ENCODE peak calls at places on chromosomes 13 and 19, in nine cellular contexts. N is heart right ventricle; U is kidney epithelial cell; F is left ventricle myocardium inferior; B is Peyer's patch; D is CD4-positive, alpha-beta memory T cell; O is GM12878; Y is colonic mucosa; I is heart left ventricle. X is an unnamed sample.
A peak's percentile ranks its signal among the peaks of the same experiment; 100 is the strongest.

GRCh38 chr13:80371840-80372509 is 31.0 kb upstream of the SPRY2 start:
- DNase-seq in N (no peak), U (no peak), F (no peak), B (no peak), D (no peak), O (no peak), Y (no peak), I (no peak), X (no peak)

GRCh38 chr13:114015111-114015551 is 41.3 kb upstream of the C13orf46 start:
- DNase-seq in N (no peak), U (no peak), F (no peak), B (no peak), D (no peak), O (no peak), Y (no peak), I (no peak), X (no peak)

GRCh38 chr13:45833663-45834062 is 17.9 kb downstream of the SIAH3 start:
- DNase-seq in N (peak; percentile 43), U (peak; percentile 63), F (peak; percentile 35), B (no peak), D (no peak), O (no peak), Y (no peak), I (peak; percentile 52), X (no peak)

GRCh38 chr13:85586422-85586831 is 212.8 kb downstream of the SLITRK6 start:
- DNase-seq in N (no peak), U (peak; percentile 49), F (no peak), B (no peak), D (no peak), O (no peak), Y (no peak), I (no peak), X (no peak)

GRCh38 chr19:13583114-13583513 is 76.8 kb upstream of the CACNA1A start:
- DNase-seq in N (no peak), U (no peak), F (no peak), B (no peak), D (no peak), O (no peak), Y (no peak), I (no peak), X (no peak)

GRCh38 chr13:52359534-52359933 is 46.4 kb downstream of the THSD1 start:
- DNase-seq in N (no peak), U (no peak), F (no peak), B (no peak), D (no peak), O (no peak), Y (no peak), I (no peak), X (no peak)

GRCh38 chr19:57321746-57322145 is 1.5 kb downstream of the ZNF543 start:
- DNase-seq in N (no peak), U (no peak), F (no peak), B (no peak), D (no peak), O (no peak), Y (no peak), I (no peak), X (no peak)

GRCh38 chr19:15072930-15073647 is 8.9 kb upstream of the OR1I1 start:
- DNase-seq in N (no peak), U (peak; percentile 29), F (no peak), B (no peak), D (no peak), O (no peak), Y (no peak), I (no peak), X (no peak)

GRCh38 chr19:49929121-49929610 is at the start of the genes ATF5 and NUP62:
- DNase-seq in N (peak; percentile 93), U (peak; percentile 16), F (peak; percentile 90), B (peak; percentile 93), D (peak; percentile 91), O (peak; percentile 46), Y (peak; percentile 91), I (peak; percentile 92), X (peak; percentile 84)

GRCh38 chr13:91520952-91521351 is 122.5 kb downstream of the GPC5 start:
- DNase-seq in N (no peak), U (no peak), F (no peak), B (no peak), D (no peak), O (no peak), Y (no peak), I (no peak), X (no peak)

GRCh38 chr13:87172166-87172825 is 498.9 kb upstream of the SLITRK5 start:
- DNase-seq in N (no peak), U (peak; percentile 0), F (no peak), B (no peak), D (no peak), O (no peak), Y (no peak), I (no peak), X (no peak)

GRCh38 chr19:31274964-31275319 is 74.3 kb downstream of the TSHZ3 start:
- DNase-seq in N (no peak), U (no peak), F (no peak), B (no peak), D (no peak), O (no peak), Y (no peak), I (no peak), X (no peak)

GRCh38 chr19:5369962-5370367 is 29.4 kb upstream of the PTPRS start:
- DNase-seq in N (peak; percentile 41), U (no peak), F (peak; percentile 18), B (peak; percentile 61), D (no peak), O (no peak), Y (peak; percentile 56), I (no peak), X (peak; percentile 81)

GRCh38 chr13:30510091-30510490 is 44.4 kb upstream of the HMGB1 start:
- DNase-seq in N (no peak), U (no peak), F (no peak), B (no peak), D (no peak), O (no peak), Y (no peak), I (no peak), X (no peak)

GRCh38 chr19:38321646-38322323 is 2.1 kb downstream of the KCNK6 start:
- DNase-seq in N (peak; percentile 73), U (no peak), F (peak; percentile 80), B (no peak), D (no peak), O (no peak), Y (no peak), I (peak; percentile 78), X (no peak)
- H3K4me3 ChIP-seq in N (peak overlapping the region; percentile 93), U (no peak overlapping the region), F (peak overlapping the region; percentile 83), B (peak overlapping the region; percentile 68), D (no peak overlapping the region), O (no peak overlapping the region), Y (no peak overlapping the region), I (no peak overlapping the region), X (no peak overlapping the region)

GRCh38 chr13:99955747-99956472 is 15.7 kb downstream of the ZIC5 start:
- DNase-seq in N (no peak), U (no peak), F (no peak), B (no peak), D (no peak), O (no peak), Y (no peak), I (no peak), X (no peak)

GRCh38 chr13:99956473-99957349 is 14.9 kb downstream of the ZIC5 start:
- DNase-seq in N (no peak), U (no peak), F (no peak), B (no peak), D (no peak), O (no peak), Y (no peak), I (no peak), X (no peak)

GRCh38 chr13:99955107-99955746 is 16.3 kb downstream of the ZIC5 start:
- DNase-seq in N (no peak), U (no peak), F (no peak), B (no peak), D (no peak), O (no peak), Y (no peak), I (no peak), X (no peak)

GRCh38 chr13:99949657-99950413 is 21.7 kb downstream of the ZIC5 start:
- DNase-seq in N (no peak), U (no peak), F (no peak), B (no peak), D (no peak), O (no peak), Y (no peak), I (no peak), X (no peak)

GRCh38 chr13:99953138-99953755 is 18.3 kb downstream of the ZIC5 start:
- DNase-seq in N (no peak), U (no peak), F (no peak), B (no peak), D (no peak), O (no peak), Y (no peak), I (no peak), X (no peak)
- H3K27me3 ChIP-seq in N (peaks cover 59% of the 10 kb centered on the region), U (peaks cover 76% of the 10 kb centered on the region), F (peaks cover 98% of the 10 kb centered on the region), B (peaks cover 35% of the 10 kb centered on the region), D (peaks cover 37% of the 10 kb centered on the region), O (peaks cover 13% of the 10 kb centered on the region), Y (peaks cover 48% of the 10 kb centered on the region), I (peaks cover 94% of the 10 kb centered on the region), X (peaks cover 3% of the 10 kb centered on the region)

DNA sequence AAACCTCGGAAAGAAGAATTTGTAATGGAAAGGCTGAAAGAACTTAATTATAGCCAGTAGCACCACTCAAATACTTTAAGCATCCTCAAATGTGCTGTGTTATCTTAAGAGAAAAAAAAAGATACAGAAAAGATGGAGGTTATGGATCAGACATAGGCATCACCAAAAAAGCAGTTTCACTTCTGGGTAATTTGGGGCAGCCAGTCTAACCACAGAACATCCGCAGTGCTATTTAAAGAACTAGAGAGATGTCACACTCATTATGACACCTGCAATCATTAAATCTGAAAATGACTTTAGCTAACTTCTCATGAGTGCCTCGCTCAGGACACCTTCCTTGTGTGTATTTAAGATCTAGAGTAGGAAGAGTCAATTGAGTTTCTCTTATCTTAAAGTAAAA is 211.8 kb downstream of the RBM26 start:
- DNase-seq in N (no peak), U (no peak), F (no peak), B (peak; percentile 49), D (peak; percentile 72), O (peak; percentile 92), Y (no peak), I (no peak), X (no peak)
- H3K4me3 ChIP-seq in N (no peak overlapping the region), U (no peak overlapping the region), F (no peak overlapping the region), B (no peak overlapping the region), D (no peak overlapping the region), O (peak overlapping the region; percentile 43), Y (no peak overlapping the region), I (no peak overlapping the region), X (no peak overlapping the region)

DNA sequence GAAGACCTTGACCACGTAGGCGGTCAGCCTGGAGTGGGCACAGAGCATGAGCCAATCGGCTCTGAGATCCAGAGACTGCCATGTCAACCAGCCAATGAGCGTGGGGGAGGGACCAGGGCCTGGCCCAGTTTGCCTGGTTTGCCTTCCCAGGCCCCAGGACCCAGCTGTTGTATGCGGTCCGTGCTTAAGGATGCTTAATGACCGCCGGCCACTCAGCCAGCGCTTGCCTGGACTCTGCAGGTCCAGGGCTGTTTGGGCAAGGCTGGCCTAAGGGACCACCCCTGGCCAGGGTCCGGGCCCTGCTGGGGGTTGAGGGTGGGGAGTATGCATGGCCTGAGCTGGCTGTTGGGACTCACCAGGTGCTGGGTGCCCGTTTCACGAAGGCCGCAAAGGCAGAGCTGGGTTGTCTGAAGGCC is 23.1 kb upstream of the TNFSF14 start:
- DNase-seq in N (no peak), U (no peak), F (no peak), B (no peak), D (no peak), O (no peak), Y (no peak), I (no peak), X (no peak)
- H3K27me3 ChIP-seq in N (peaks cover 5% of the 10 kb centered on the region), U (no peaks in the 10 kb centered on the region), F (peaks cover 27% of the 10 kb centered on the region), B (no peaks in the 10 kb centered on the region), D (no peaks in the 10 kb centered on the region), O (no peaks in the 10 kb centered on the region), Y (no peaks in the 10 kb centered on the region), I (no peaks in the 10 kb centered on the region), X (no peaks in the 10 kb centered on the region)